ENCODE peak calls at places on chromosomes 5 and 9, in nine cellular contexts. Q is adrenal gland; H is thoracic aorta; A is cardiac muscle cell; F is tibial artery; V is HepG2; U is effector memory CD4-positive, alpha-beta T cell; Y is neural progenitor cell; W is left ventricle myocardium inferior. B is an unnamed sample.

GRCh38 chr5:143955140-143955539 is 143.2 kb downstream of the HMHB1 start:
- DNase-seq in Q (no peak), H (no peak), A (no peak), F (no peak), V (no peak), U (no peak), Y (no peak), W (peak; percentile 15), B (peak; percentile 51)

GRCh38 chr5:109905906-109906305 is 216.2 kb downstream of the MAN2A1 start:
- DNase-seq in Q (no peak), H (no peak), A (no peak), F (no peak), V (peak; percentile 69), U (no peak), Y (peak; percentile 9), W (no peak), B (peak; percentile 59)

GRCh38 chr5:152864447-152864846 is 459.4 kb upstream of the NMUR2 start:
- DNase-seq in Q (no peak), H (no peak), A (no peak), F (no peak), V (no peak), U (no peak), Y (no peak), W (no peak), B (no peak)

GRCh38 chr5:31469466-31469865 is 62.4 kb downstream of the DROSHA start:
- DNase-seq in Q (no peak), H (no peak), A (no peak), F (no peak), V (no peak), U (no peak), Y (no peak), W (no peak), B (no peak)

GRCh38 chr5:76332620-76333170 is 70.4 kb upstream of the IQGAP2 start:
- DNase-seq in Q (no peak), H (no peak), A (no peak), F (no peak), V (peak; percentile 51), U (no peak), Y (no peak), W (no peak), B (no peak)

GRCh38 chr9:136623016-136623848 is 39.5 kb upstream of the EGFL7 start:
- DNase-seq in Q (no peak), H (no peak), A (no peak), F (no peak), V (no peak), U (no peak), Y (no peak), W (no peak), B (no peak)

GRCh38 chr5:133113331-133114061 is 61.7 kb downstream of the HSPA4 start:
- DNase-seq in Q (no peak), H (no peak), A (no peak), F (no peak), V (no peak), U (no peak), Y (no peak), W (no peak), B (peak; percentile 78)

GRCh38 chr9:89879711-89880110 is 274.9 kb downstream of the GADD45G start:
- DNase-seq in Q (peak; percentile 19), H (no peak), A (no peak), F (peak; percentile 72), V (no peak), U (no peak), Y (no peak), W (peak; percentile 76), B (no peak)

GRCh38 chr5:41420509-41421067 is 89.8 kb downstream of the PLCXD3 start:
- DNase-seq in Q (no peak), H (no peak), A (no peak), F (no peak), V (no peak), U (no peak), Y (no peak), W (no peak), B (no peak)

GRCh38 chr5:1429501-1429900 is 15.7 kb downstream of the SLC6A3 start:
- DNase-seq in Q (no peak), H (no peak), A (no peak), F (peak; percentile 23), V (no peak), U (no peak), Y (no peak), W (no peak), B (no peak)
- H3K9me3 ChIP-seq in Q (peaks cover 11% of the 10 kb centered on the region), H (peaks cover 24% of the 10 kb centered on the region), A (peaks cover 3% of the 10 kb centered on the region), F (peaks cover 31% of the 10 kb centered on the region), V (peaks cover 7% of the 10 kb centered on the region), U (peaks cover 8% of the 10 kb centered on the region), Y (peaks cover 3% of the 10 kb centered on the region), W (peaks cover 56% of the 10 kb centered on the region), B (peaks cover 23% of the 10 kb centered on the region)

GRCh38 chr9:126875780-126876510 is 15.5 kb downstream of the ZBTB34 start:
- DNase-seq in Q (no peak), H (no peak), A (no peak), F (no peak), V (no peak), U (no peak), Y (no peak), W (no peak), B (no peak)
- H3K4me3 ChIP-seq in Q (no peak overlapping the region), H (no peak overlapping the region), A (no peak overlapping the region), F (no peak overlapping the region), V (no peak overlapping the region), U (no peak overlapping the region), Y (no peak overlapping the region), W (no peak overlapping the region), B (no peak overlapping the region)

GRCh38 chr5:2278825-2279224 is 396.1 kb upstream of the IRX4 start:
- DNase-seq in Q (no peak), H (no peak), A (no peak), F (no peak), V (no peak), U (no peak), Y (no peak), W (no peak), B (no peak)
- H3K9me3 ChIP-seq in Q (no peaks in the 10 kb centered on the region), H (no peaks in the 10 kb centered on the region), A (no peaks in the 10 kb centered on the region), F (no peaks in the 10 kb centered on the region), V (no peaks in the 10 kb centered on the region), U (no peaks in the 10 kb centered on the region), Y (no peaks in the 10 kb centered on the region), W (no peaks in the 10 kb centered on the region), B (no peaks in the 10 kb centered on the region)

GRCh38 chr5:52915176-52915875 is 73.8 kb upstream of the ITGA2 start:
- DNase-seq in Q (peak; percentile 64), H (no peak), A (peak; percentile 63), F (no peak), V (peak; percentile 68), U (peak; percentile 7), Y (peak; percentile 66), W (no peak), B (peak; percentile 53)
- H3K4me3 ChIP-seq in Q (no peak overlapping the region), H (peak overlapping the region; percentile 64), A (peak overlapping the region; percentile 26), F (peak overlapping the region; percentile 30), V (peak overlapping the region; percentile 42), U (peak overlapping the region; percentile 26), Y (peak overlapping the region; percentile 54), W (peak overlapping the region; percentile 44), B (peak overlapping the region; percentile 48)

DNA sequence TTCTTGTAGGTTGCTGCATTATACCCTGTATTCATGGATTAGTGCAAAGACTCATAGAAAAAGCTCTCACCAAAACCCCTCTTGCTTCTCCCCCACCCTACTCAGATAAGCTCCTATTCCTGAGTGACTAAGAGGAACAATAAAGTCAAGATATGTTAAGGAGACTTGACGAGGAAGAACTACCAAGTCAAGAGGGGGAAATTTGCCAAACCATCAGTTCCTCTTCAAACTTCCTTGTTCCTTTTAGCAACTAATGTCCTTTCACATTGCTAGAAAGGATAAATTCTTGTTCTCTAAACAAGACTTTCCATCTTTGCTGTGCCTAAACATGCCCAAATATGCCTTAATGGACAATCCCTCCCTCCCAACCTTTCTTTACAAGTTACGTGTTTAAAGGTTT is 27.0 kb downstream of the CNOT8 start:
- DNase-seq in Q (no peak), H (no peak), A (no peak), F (no peak), V (no peak), U (no peak), Y (no peak), W (no peak), B (no peak)
- H3K9me3 ChIP-seq in Q (no peaks in the 10 kb centered on the region), H (peaks cover 17% of the 10 kb centered on the region), A (peaks cover 3% of the 10 kb centered on the region), F (peaks cover 20% of the 10 kb centered on the region), V (peaks cover 18% of the 10 kb centered on the region), U (peaks cover 13% of the 10 kb centered on the region), Y (no peaks in the 10 kb centered on the region), W (peaks cover 36% of the 10 kb centered on the region), B (peaks cover 15% of the 10 kb centered on the region)

DNA sequence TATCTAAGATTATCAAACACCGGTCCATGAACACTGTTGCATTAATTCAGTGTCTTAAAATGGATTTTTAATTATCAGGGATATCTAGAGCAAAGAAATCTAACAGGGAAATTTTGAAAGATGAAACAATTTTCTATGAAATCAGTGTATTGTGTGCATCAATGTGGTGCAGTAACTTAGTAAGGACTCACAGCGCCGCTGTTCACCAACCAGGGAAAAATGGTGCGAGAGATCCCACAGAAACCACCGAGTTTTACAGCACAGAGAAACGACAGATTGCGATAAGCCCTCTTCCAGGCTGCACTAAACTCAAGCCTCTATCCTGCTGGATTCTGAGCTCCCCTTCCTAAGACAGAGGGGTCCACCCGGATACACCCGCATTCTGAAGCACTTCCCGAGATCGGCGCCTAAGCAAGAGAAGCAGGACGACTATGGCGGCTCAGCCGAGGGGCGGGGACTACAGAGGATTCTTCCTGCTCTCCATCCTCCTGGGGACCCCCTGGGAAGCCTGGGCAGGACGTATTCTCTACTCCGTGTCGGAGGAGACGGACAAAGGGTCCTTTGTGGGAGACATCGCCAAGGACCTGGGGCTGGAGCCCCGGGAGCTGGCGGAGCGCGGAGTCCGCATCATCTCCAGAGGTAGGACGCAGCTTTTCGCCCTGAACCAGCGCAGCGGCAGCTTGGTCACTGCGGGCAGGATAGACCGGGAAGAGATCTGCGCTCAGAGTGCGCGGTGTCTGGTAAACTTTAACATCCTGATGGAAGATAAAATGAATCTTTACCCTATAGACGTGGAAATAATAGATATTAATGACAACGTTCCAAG is at the start of gene PCDHGA7:
- DNase-seq in Q (no peak), H (no peak), A (no peak), F (no peak), V (no peak), U (no peak), Y (no peak), W (no peak), B (peak; percentile 30)
- H3K4me3 ChIP-seq in Q (no peak within 1 kb of the TSS), H (peak within 1 kb of the TSS; percentile 19), A (no peak within 1 kb of the TSS), F (peak within 1 kb of the TSS; percentile 13), V (no peak within 1 kb of the TSS), U (peak within 1 kb of the TSS; percentile 17), Y (no peak within 1 kb of the TSS), W (peak within 1 kb of the TSS; percentile 51), B (peak within 1 kb of the TSS; percentile 62)

DNA sequence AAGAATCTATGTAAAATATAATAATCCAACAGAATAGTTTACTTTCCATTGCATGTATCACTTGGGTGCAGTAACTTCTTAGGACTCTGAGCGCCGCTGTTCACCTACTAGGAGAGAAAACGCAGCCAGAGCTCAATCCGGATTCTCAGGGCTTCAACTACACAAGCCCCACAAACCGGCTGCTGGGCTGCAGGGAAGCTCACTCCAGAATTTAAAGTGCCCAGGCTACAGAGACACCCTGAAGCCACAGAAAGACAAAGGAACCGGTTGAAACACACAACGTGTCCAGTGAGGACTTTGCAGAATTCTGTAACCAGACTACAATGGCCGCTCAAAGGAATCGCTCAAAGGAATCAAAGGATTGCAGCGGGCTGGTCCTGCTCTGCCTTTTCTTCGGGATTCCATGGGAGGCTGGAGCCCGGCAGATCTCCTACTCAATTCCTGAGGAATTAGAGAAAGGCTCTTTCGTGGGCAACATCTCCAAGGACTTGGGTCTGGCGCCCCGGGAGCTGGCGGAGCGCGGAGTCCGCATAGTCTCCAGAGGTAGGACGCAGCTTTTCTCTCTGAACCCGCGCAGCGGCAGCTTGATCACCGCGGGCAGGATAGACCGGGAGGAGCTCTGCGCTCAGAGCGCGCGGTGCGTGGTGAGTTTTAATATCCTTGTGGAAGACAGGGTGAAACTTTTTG is at the start of gene PCDHGA10:
- DNase-seq in Q (peak; percentile 59), H (no peak), A (peak; percentile 77), F (peak; percentile 56), V (peak; percentile 15), U (peak; percentile 28), Y (peak; percentile 57), W (no peak), B (peak; percentile 47)
- H3K9me3 ChIP-seq in Q (no peaks in the 10 kb centered on the region), H (peaks cover 97% of the 10 kb centered on the region), A (peaks cover 8% of the 10 kb centered on the region), F (peaks cover 86% of the 10 kb centered on the region), V (no peaks in the 10 kb centered on the region), U (peaks cover 3% of the 10 kb centered on the region), Y (peaks cover 39% of the 10 kb centered on the region), W (peaks cover 99% of the 10 kb centered on the region), B (peaks cover 33% of the 10 kb centered on the region)